ENCODE peak calls at places on chromosomes 12 and 14, in five cellular contexts. One of them, this sample, is unnamed.

GRCh38 chr12:55974308-55974724 is 438 bp downstream of the RAB5B start:
- DNase-seq in GM12878: no peak
- DNase-seq in stomach: peak
- DNase-seq in lower leg skin: no peak
- DNase-seq in tibial nerve: no peak
- DNase-seq in this sample: peak

GRCh38 chr14:40870252-40870651 is 736.4 kb upstream of the LRFN5 start:
- DNase-seq in GM12878: no peak
- DNase-seq in stomach: no peak
- DNase-seq in lower leg skin: no peak
- DNase-seq in tibial nerve: no peak
- DNase-seq in this sample: no peak

GRCh38 chr12:89351489-89352241 is 636 bp downstream of the DUSP6 start:
- DNase-seq in GM12878: no peak
- DNase-seq in stomach: peak
- DNase-seq in lower leg skin: no peak
- DNase-seq in tibial nerve: no peak
- DNase-seq in this sample: no peak

GRCh38 chr12:9347328-9348127 is 139.3 kb upstream of the PZP start:
- DNase-seq in GM12878: no peak
- DNase-seq in stomach: no peak
- DNase-seq in lower leg skin: no peak
- DNase-seq in tibial nerve: no peak
- DNase-seq in this sample: no peak

GRCh38 chr14:23562822-23563472 is 4.6 kb downstream of the AP1G2 start:
- DNase-seq in GM12878: no peak
- DNase-seq in stomach: peak
- DNase-seq in lower leg skin: no peak
- DNase-seq in tibial nerve: no peak
- DNase-seq in this sample: no peak

GRCh38 chr14:35068238-35069012 is 22.4 kb downstream of the FAM177A1 start:
- DNase-seq in GM12878: no peak
- DNase-seq in stomach: no peak
- DNase-seq in lower leg skin: no peak
- DNase-seq in tibial nerve: no peak
- DNase-seq in this sample: no peak

GRCh38 chr14:69069020-69069421 is 83.9 kb downstream of the DCAF5 start:
- DNase-seq in GM12878: no peak
- DNase-seq in stomach: no peak
- DNase-seq in lower leg skin: no peak
- DNase-seq in tibial nerve: no peak
- DNase-seq in this sample: no peak

GRCh38 chr12:118064608-118065007 is 3.6 kb upstream of the WSB2 start:
- DNase-seq in GM12878: no peak
- DNase-seq in stomach: no peak
- DNase-seq in lower leg skin: no peak
- DNase-seq in tibial nerve: no peak
- DNase-seq in this sample: no peak

GRCh38 chr12:115661103-115661502 is 616.4 kb downstream of the MED13L start:
- DNase-seq in GM12878: no peak
- DNase-seq in stomach: peak
- DNase-seq in lower leg skin: no peak
- DNase-seq in tibial nerve: no peak
- DNase-seq in this sample: no peak

GRCh38 chr12:1517007-1517406 is 77.4 kb downstream of the FBXL14 start:
- DNase-seq in GM12878: no peak
- DNase-seq in stomach: no peak
- DNase-seq in lower leg skin: no peak
- DNase-seq in tibial nerve: no peak
- DNase-seq in this sample: no peak

GRCh38 chr14:29601559-29602109 is 326.0 kb downstream of the PRKD1 start:
- DNase-seq in GM12878: no peak
- DNase-seq in stomach: no peak
- DNase-seq in lower leg skin: no peak
- DNase-seq in tibial nerve: no peak
- DNase-seq in this sample: no peak

GRCh38 chr12:110776410-110776809 is 33.7 kb upstream of the PPP1CC start:
- DNase-seq in GM12878: peak
- DNase-seq in stomach: no peak
- DNase-seq in lower leg skin: no peak
- DNase-seq in tibial nerve: no peak
- DNase-seq in this sample: no peak

GRCh38 chr12:103640410-103640809 is 53.3 kb downstream of the STAB2 start:
- DNase-seq in GM12878: peak
- DNase-seq in stomach: no peak
- DNase-seq in lower leg skin: no peak
- DNase-seq in tibial nerve: no peak
- DNase-seq in this sample: no peak

GRCh38 chr12:130765186-130765659 is 49.1 kb upstream of the RIMBP2 start:
- DNase-seq in GM12878: no peak
- DNase-seq in stomach: no peak
- DNase-seq in lower leg skin: no peak
- DNase-seq in tibial nerve: no peak
- DNase-seq in this sample: no peak

GRCh38 chr14:95182379-95182778 is 25.1 kb upstream of the DICER1 start:
- DNase-seq in GM12878: no peak
- DNase-seq in stomach: no peak
- DNase-seq in lower leg skin: no peak
- DNase-seq in tibial nerve: no peak
- DNase-seq in this sample: no peak

GRCh38 chr12:105100207-105100985 is 7.1 kb upstream of the WASHC4 start:
- DNase-seq in GM12878: no peak
- DNase-seq in stomach: no peak
- DNase-seq in lower leg skin: no peak
- DNase-seq in tibial nerve: no peak
- DNase-seq in this sample: no peak

GRCh38 chr12:117023998-117024960 is 74.9 kb downstream of the TESC start:
- DNase-seq in GM12878: no peak
- DNase-seq in stomach: peak
- DNase-seq in lower leg skin: peak
- DNase-seq in tibial nerve: no peak
- DNase-seq in this sample: no peak

GRCh38 chr12:57730336-57731067 is 8.0 kb downstream of the AGAP2 start:
- DNase-seq in GM12878: no peak
- DNase-seq in stomach: no peak
- DNase-seq in lower leg skin: no peak
- DNase-seq in tibial nerve: no peak
- DNase-seq in this sample: no peak

GRCh38 chr12:69583203-69583602 is 2.1 kb upstream of the CCT2 start:
- DNase-seq in GM12878: no peak
- DNase-seq in stomach: no peak
- DNase-seq in lower leg skin: no peak
- DNase-seq in tibial nerve: no peak
- DNase-seq in this sample: no peak

GRCh38 chr14:74519316-74520074 is 25.9 kb downstream of the ISCA2 start:
- DNase-seq in GM12878: no peak
- DNase-seq in stomach: no peak
- DNase-seq in lower leg skin: no peak
- DNase-seq in tibial nerve: no peak
- DNase-seq in this sample: no peak

GRCh38 chr12:118053071-118053985 is 7.7 kb downstream of the WSB2 start:
- DNase-seq in GM12878: no peak
- DNase-seq in stomach: no peak
- DNase-seq in lower leg skin: no peak
- DNase-seq in tibial nerve: no peak
- DNase-seq in this sample: no peak

GRCh38 chr12:57309420-57309819 is 58.4 kb upstream of the STAC3 start:
- DNase-seq in GM12878: no peak
- DNase-seq in stomach: no peak
- DNase-seq in lower leg skin: no peak
- DNase-seq in tibial nerve: no peak
- DNase-seq in this sample: peak

GRCh38 chr14:36948157-36948859 is 224.1 kb downstream of the SLC25A21 start:
- DNase-seq in GM12878: no peak
- DNase-seq in stomach: no peak
- DNase-seq in lower leg skin: no peak
- DNase-seq in tibial nerve: no peak
- DNase-seq in this sample: no peak

GRCh38 chr12:84247931-84248330 is 664.7 kb downstream of the SLC6A15 start:
- DNase-seq in GM12878: no peak
- DNase-seq in stomach: no peak
- DNase-seq in lower leg skin: no peak
- DNase-seq in tibial nerve: no peak
- DNase-seq in this sample: no peak

DNA sequence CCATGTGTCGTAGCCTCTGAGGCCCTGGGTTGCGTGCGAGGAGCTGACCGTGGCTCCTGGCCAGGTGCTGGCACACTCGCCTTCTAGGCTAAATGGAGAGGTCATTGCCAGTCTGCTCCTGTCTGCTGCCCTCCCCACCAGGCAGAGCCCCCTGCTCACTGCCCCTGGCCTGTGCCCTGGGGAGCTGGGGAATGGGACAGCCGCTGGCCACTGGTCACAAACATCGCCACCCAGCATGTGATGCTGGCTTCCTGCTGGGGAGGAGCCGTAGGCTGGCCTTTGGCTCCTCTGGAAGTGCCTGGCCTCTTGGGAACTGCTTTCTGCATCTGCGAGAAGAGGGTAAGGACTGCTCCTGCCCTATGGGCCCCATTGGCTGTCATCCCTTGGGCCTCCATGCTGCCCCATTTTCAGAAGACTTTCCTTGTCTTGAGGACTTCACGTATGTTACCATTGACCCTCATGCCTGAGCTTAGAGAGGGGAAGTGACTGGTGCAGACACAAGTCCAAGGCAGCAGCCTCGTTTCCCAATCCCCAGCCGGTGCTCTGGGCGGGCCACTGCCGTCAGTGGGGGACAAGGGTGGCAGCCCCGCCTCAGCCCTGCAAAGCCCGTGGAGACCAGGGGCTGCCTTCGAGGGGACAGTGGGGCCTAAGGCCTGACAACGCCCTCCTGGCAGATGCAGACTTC is 2.0 kb upstream of the TNFAIP2 start:
- DNase-seq in GM12878: no peak
- DNase-seq in stomach: no peak
- DNase-seq in lower leg skin: peak
- DNase-seq in tibial nerve: peak
- DNase-seq in this sample: no peak
- TF ChIP-seq POLR2A in GM12878: no peak
- TF ChIP-seq POLR2A in stomach: no peak
- TF ChIP-seq POLR2A in lower leg skin: no peak
- TF ChIP-seq POLR2A in tibial nerve: no peak
- TF ChIP-seq POLR2A in this sample: no peak

GRCh38 chr14:33948143-33948962 is 2.5 kb downstream of the EGLN3 start:
- DNase-seq in GM12878: no peak
- DNase-seq in stomach: no peak
- DNase-seq in lower leg skin: no peak
- DNase-seq in tibial nerve: no peak
- DNase-seq in this sample: no peak

GRCh38 chr14:33952541-33952940 is 1.7 kb upstream of the EGLN3 start:
- DNase-seq in GM12878: no peak
- DNase-seq in stomach: no peak
- DNase-seq in lower leg skin: no peak
- DNase-seq in tibial nerve: no peak
- DNase-seq in this sample: no peak

GRCh38 chr14:33949051-33950037 is 1.5 kb downstream of the EGLN3 start:
- DNase-seq in GM12878: no peak
- DNase-seq in stomach: no peak
- DNase-seq in lower leg skin: no peak
- DNase-seq in tibial nerve: no peak
- DNase-seq in this sample: no peak

GRCh38 chr14:33951183-33951840 is 438 bp upstream of the EGLN3 start:
- DNase-seq in GM12878: no peak
- DNase-seq in stomach: no peak
- DNase-seq in lower leg skin: no peak
- DNase-seq in tibial nerve: no peak
- DNase-seq in this sample: no peak

DNA sequence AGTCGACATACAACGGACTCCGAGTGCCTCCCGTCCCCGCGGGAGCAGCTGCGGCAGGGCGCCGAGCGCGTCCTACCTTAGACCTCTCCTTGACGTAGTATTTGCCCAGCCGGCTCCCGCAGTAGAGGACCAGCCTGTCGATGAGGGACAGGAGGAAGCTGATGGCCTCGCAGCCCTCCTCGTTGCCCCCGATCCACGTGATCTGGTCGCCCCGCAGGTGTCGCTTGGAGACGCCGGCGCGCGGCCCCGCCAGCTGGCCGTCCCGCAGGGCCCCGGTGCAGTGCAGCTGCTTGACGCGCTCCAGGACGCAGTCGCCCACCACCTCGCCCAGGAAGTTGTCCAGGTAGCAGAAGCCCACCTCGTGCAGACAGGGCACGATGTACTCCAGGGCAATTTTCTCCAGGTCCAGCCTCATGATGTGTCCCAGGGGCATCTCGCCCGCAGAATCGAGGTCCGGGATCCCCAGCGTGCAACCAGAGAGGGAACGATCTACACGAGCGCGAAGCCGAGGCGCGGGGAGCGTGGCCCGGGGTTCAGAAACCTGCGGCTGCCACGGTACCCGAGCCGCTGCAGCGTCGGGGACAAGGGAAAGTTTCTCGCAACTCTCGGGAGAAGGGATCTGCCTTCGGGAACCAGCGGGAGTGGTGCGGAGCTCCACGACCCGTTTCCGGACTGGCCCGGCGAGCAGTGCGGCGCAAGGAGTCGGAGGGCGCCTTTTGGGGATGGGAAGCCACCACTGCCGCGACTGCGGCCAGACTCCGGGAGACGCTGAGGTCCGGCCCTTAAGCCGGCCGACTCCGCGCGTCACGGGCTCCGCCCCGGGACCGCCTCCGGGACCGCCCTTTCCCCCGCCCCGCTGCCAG is at the start of gene EGLN3:
- DNase-seq in GM12878: no peak
- DNase-seq in stomach: peak
- DNase-seq in lower leg skin: peak
- DNase-seq in tibial nerve: peak
- DNase-seq in this sample: peak
- TF ChIP-seq POLR2A in GM12878: peak
- TF ChIP-seq POLR2A in stomach: peak
- TF ChIP-seq POLR2A in lower leg skin: no peak
- TF ChIP-seq POLR2A in tibial nerve: peak
- TF ChIP-seq POLR2A in this sample: peak

DNA sequence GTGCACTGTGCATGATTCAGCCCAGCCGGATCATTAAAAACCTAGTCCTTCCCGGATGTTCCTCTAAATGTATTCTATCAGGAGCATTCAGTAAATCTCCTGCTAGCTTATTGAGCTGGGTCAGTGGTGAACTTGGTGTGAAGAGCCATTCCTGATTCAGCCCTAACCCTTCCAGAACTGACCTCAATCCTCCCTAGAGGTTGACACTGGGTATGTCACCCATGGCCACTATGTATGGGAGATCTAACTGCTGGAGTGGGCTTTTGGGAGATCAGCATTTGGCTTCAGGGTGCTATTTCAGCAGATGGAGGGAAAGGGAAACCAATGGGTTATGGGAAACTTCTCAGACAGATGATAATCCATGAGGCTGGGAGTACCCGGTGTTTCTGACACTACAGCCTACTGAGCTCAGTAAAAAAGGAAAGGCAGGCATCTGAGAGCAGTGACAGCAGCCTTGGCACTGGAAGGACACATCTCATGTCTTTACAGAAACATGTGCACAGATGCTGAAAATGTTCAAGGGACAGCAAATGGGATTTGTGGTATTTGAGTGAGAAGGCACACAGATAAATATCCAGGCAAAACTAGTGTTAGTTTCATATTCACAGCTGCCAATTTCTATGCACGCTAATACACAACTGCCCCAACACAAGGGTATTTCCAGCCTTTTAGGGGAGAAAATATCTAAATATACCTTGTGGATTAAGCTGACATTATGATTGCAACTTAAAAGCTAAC is 258.8 kb downstream of the DPF3 start:
- DNase-seq in GM12878: peak
- DNase-seq in stomach: no peak
- DNase-seq in lower leg skin: peak
- DNase-seq in tibial nerve: no peak
- DNase-seq in this sample: no peak
- TF ChIP-seq POLR2A in GM12878: no peak
- TF ChIP-seq POLR2A in stomach: no peak
- TF ChIP-seq POLR2A in lower leg skin: no peak
- TF ChIP-seq POLR2A in tibial nerve: no peak
- TF ChIP-seq POLR2A in this sample: no peak

GRCh38 chr14:49897965-49898364 is 5.1 kb downstream of the ARF6 start:
- DNase-seq in GM12878: no peak
- DNase-seq in stomach: peak
- DNase-seq in lower leg skin: no peak
- DNase-seq in tibial nerve: no peak
- DNase-seq in this sample: no peak
- TF ChIP-seq POLR2A in GM12878: no peak
- TF ChIP-seq POLR2A in stomach: no peak
- TF ChIP-seq POLR2A in lower leg skin: no peak
- TF ChIP-seq POLR2A in tibial nerve: no peak
- TF ChIP-seq POLR2A in this sample: no peak